ENCODE peak calls at places on chromosomes 13 and 19, in nine cellular contexts. F, R, Q, A, L, X, P, N and E are unnamed samples.

GRCh38 chr19:6047741-6048231 is 62.5 kb downstream of the RFX2 start:
- DNase-seq in F (no peak), R (no peak), Q (no peak), A (no peak), L (peak), X (peak), P (peak), N (peak), E (no peak)

GRCh38 chr19:30135797-30136196 is 193.8 kb downstream of the URI1 start:
- DNase-seq in F (no peak), R (no peak), Q (no peak), A (no peak), L (no peak), X (no peak), P (no peak), N (no peak), E (no peak)

GRCh38 chr19:16571689-16572331 is 405 bp downstream of the SLC35E1 start:
- DNase-seq in F (no peak), R (no peak), Q (peak), A (peak), L (peak), X (no peak), P (no peak), N (no peak), E (no peak)

GRCh38 chr13:30997697-30998547 is 65.5 kb downstream of the TEX26 start:
- DNase-seq in F (no peak), R (no peak), Q (no peak), A (no peak), L (no peak), X (no peak), P (no peak), N (no peak), E (no peak)

GRCh38 chr13:90272356-90272755 is 1075.1 kb upstream of the MIR17HG start:
- DNase-seq in F (no peak), R (no peak), Q (no peak), A (no peak), L (no peak), X (no peak), P (no peak), N (no peak), E (no peak)

GRCh38 chr19:57321164-57321563 is 892 bp downstream of the ZNF543 start:
- DNase-seq in F (no peak), R (no peak), Q (no peak), A (no peak), L (no peak), X (no peak), P (no peak), N (no peak), E (no peak)

GRCh38 chr19:5434970-5435641 is 20.1 kb upstream of the ZNRF4 start:
- DNase-seq in F (no peak), R (no peak), Q (no peak), A (no peak), L (peak), X (peak), P (no peak), N (peak), E (no peak)

GRCh38 chr13:111388851-111389500 is 68.5 kb downstream of the TEX29 start:
- DNase-seq in F (no peak), R (no peak), Q (peak), A (no peak), L (no peak), X (no peak), P (no peak), N (no peak), E (peak)

GRCh38 chr13:39881383-39881782 is 225.9 kb downstream of the COG6 start:
- DNase-seq in F (no peak), R (no peak), Q (no peak), A (no peak), L (no peak), X (no peak), P (no peak), N (no peak), E (no peak)

GRCh38 chr13:42878721-42879120 is 97.3 kb downstream of the FAM216B start:
- DNase-seq in F (no peak), R (no peak), Q (no peak), A (no peak), L (no peak), X (no peak), P (no peak), N (no peak), E (no peak)

GRCh38 chr13:51158365-51158764 is 47.3 kb upstream of the C13orf42 start:
- DNase-seq in F (no peak), R (no peak), Q (no peak), A (no peak), L (peak), X (no peak), P (no peak), N (peak), E (no peak)

GRCh38 chr19:54906819-54907218 is 871 bp downstream of the NCR1 start:
- DNase-seq in F (no peak), R (no peak), Q (no peak), A (no peak), L (no peak), X (no peak), P (no peak), N (no peak), E (no peak)

GRCh38 chr19:3367572-3368440 is 1.4 kb downstream of the NFIC start:
- DNase-seq in F (no peak), R (peak), Q (no peak), A (no peak), L (no peak), X (no peak), P (no peak), N (no peak), E (peak)

DNA sequence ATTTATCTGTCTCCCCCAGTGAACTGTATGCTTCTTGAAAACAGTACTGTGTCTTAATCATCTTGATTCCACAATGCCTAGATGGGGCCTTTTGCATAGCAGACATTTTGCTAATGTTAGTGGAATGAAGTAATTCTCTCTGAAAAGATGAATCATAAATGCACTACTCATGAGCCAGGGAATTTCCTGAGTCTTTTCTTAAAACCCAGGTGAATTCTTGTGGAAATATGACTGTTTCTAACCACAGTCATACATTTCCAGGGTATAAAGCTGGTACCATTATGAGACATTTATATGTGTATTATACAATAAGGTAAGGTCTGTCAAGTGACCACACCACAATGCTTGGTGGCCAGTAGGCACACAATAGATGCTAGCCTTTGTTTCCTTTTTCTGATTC is 5.5 kb upstream of the KCTD4 start:
- DNase-seq in F (no peak), R (no peak), Q (no peak), A (no peak), L (peak), X (no peak), P (no peak), N (no peak), E (no peak)
- H3K4me3 ChIP-seq in F (no peak), R (no peak), Q (no peak), A (no peak), L (no peak), X (no peak), P (no peak), N (no peak), E (no peak)

GRCh38 chr19:2227415-2228156 is 8.5 kb downstream of the PLEKHJ1 start:
- DNase-seq in F (no peak), R (no peak), Q (no peak), A (peak), L (no peak), X (no peak), P (no peak), N (no peak), E (no peak)

GRCh38 chr19:2230807-2231533 is 5.2 kb downstream of the PLEKHJ1 start:
- DNase-seq in F (no peak), R (no peak), Q (no peak), A (no peak), L (no peak), X (no peak), P (no peak), N (no peak), E (no peak)

GRCh38 chr19:2228157-2229030 is 7.7 kb downstream of the PLEKHJ1 start:
- DNase-seq in F (no peak), R (no peak), Q (no peak), A (no peak), L (no peak), X (no peak), P (no peak), N (no peak), E (no peak)

GRCh38 chr19:2230029-2230531 is 6.0 kb downstream of the PLEKHJ1 start:
- DNase-seq in F (no peak), R (no peak), Q (no peak), A (no peak), L (no peak), X (no peak), P (no peak), N (no peak), E (peak)

DNA sequence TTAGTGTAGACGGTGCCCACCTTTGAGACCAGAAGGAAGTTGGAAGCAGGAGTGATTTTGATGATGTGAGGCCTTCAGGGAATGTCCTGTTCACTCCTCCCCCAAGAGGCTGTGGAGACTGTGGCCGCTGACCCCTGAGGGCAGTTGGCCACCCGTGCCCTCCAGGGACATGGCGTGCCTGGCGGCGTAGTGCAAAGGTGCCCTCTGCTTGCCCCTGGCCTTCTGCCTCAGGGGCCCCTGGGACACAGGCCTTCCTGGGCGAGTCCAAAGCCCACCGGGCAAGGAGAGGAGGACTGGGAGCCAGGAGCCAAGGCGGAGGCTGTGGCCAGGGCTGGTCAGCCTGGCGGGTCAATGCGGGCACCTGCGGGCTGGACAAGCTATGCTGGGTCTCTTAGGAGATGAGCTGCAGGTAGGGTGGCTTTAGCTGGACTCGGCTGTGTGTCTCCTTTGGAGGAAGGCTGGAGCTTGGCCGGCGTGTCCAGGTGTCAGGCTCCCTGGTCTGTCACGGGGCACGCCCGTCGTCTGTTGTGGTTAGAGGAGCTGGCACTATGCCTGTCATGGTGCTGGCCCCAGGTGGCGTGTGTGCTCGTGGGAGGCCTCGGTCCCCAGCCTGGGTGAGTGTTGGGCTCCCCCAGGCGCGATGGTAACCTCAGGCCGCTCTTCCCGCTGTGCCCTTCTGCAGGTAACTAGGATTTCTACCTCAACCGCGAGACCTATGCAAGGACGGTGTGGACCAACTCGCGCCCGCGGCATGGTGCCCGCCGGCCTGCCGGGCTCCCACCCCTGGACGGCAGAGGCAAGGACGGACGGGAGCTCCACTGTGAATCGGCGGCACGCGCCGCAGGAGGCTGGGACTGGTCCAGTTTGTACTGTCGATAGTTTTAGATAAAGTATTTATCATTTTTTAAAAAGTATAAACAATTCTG is 6.8 kb downstream of the PLEKHJ1 start:
- DNase-seq in F (no peak), R (no peak), Q (peak), A (no peak), L (no peak), X (no peak), P (no peak), N (no peak), E (no peak)
- TF ChIP-seq POLR2A in F (no peak), R (no peak), Q (no peak), A (no peak), L (no peak), X (peak), P (no peak), N (no peak), E (no peak)

DNA sequence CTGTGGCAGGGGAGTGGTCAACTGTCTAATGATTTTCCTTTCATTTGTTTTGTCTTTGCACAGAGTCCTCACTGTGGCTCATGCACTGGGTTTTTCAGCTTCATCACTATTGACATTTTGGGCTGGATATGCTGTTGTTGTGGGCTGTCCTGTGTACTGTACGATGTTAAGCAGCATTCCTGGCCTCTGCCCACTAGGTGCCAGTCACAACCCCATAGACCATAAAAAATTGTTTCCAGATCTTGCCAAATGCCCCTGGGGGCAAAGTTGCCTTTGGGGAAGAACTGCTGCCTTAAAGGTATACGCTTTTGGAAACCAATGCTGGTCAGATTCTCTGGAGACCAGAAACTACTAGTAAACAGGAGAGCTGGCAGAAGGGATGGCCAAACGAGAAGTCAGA is 310.4 kb downstream of the SPRY2 start:
- DNase-seq in F (no peak), R (no peak), Q (no peak), A (peak), L (peak), X (no peak), P (no peak), N (no peak), E (peak)
- TF ChIP-seq EP300 in F (no peak), R (no peak), Q (no peak), A (no peak), L (no peak), X (no peak), P (no peak), N (no peak), E (no peak)

GRCh38 chr13:91347996-91348905 is 764 bp downstream of the MIR17HG start:
- DNase-seq in F (peak), R (peak), Q (peak), A (peak), L (peak), X (peak), P (peak), N (no peak), E (peak)

GRCh38 chr13:91346062-91346461 is 1.4 kb upstream of the MIR17HG start:
- DNase-seq in F (no peak), R (no peak), Q (no peak), A (no peak), L (no peak), X (no peak), P (no peak), N (no peak), E (no peak)

GRCh38 chr13:91347212-91347995 is at the start of gene MIR17HG:
- DNase-seq in F (peak), R (peak), Q (peak), A (peak), L (peak), X (peak), P (peak), N (peak), E (peak)

GRCh38 chr13:91348906-91349435 is 1.5 kb downstream of the MIR17HG start:
- DNase-seq in F (peak), R (peak), Q (peak), A (peak), L (peak), X (no peak), P (peak), N (peak), E (peak)

GRCh38 chr13:91346848-91347211 is 657 bp upstream of the MIR17HG start:
- DNase-seq in F (no peak), R (no peak), Q (no peak), A (peak), L (peak), X (peak), P (no peak), N (no peak), E (no peak)
- H3K4me3 ChIP-seq in F (peak), R (peak), Q (peak), A (peak), L (peak), X (peak), P (peak), N (peak), E (peak)

GRCh38 chr19:49363265-49364082 is at the start of gene DKKL1:
- DNase-seq in F (peak), R (peak), Q (peak), A (peak), L (peak), X (peak), P (peak), N (peak), E (peak)
- TF ChIP-seq POLR2A in F (no peak), R (peak), Q (no peak), A (no peak), L (peak), X (peak), P (peak), N (no peak), E (peak)

GRCh38 chr13:98653471-98653985 is 76.6 kb upstream of the STK24 start:
- DNase-seq in F (peak), R (peak), Q (peak), A (peak), L (peak), X (peak), P (peak), N (peak), E (no peak)
- TF ChIP-seq EP300 in F (peak), R (no peak), Q (no peak), A (no peak), L (no peak), X (no peak), P (no peak), N (no peak), E (no peak)

GRCh38 chr19:7668842-7669241 is at the start of gene RETN:
- DNase-seq in F (no peak), R (no peak), Q (no peak), A (no peak), L (no peak), X (no peak), P (no peak), N (no peak), E (no peak)
- H3K4me3 ChIP-seq in F (no peak), R (no peak), Q (no peak), A (no peak), L (no peak), X (no peak), P (no peak), N (no peak), E (no peak)